ENCODE peak calls at places on chromosomes 2 and 18, in seven cellular contexts. F is fibroblast of mammary gland, L is astrocyte of the spinal cord, U is thoracic aorta, K is AG04450, G is neural progenitor cell, T is left ventricle myocardium inferior. D is an unnamed sample.

GRCh38 chr2:164717000-164717597 is 95.8 kb upstream of the GRB14 start:
- DNase-seq in F (peak), L (peak), U (no peak), K (no peak), G (peak), T (no peak), D (peak)

GRCh38 chr2:69007603-69008002 is 5.4 kb upstream of the ANTXR1 start:
- DNase-seq in F (peak), L (no peak), U (no peak), K (no peak), G (no peak), T (no peak), D (no peak)

GRCh38 chr2:39871291-39871761 is 92.3 kb upstream of the THUMPD2 start:
- DNase-seq in F (peak), L (peak), U (no peak), K (peak), G (peak), T (no peak), D (peak)

GRCh38 chr2:43430489-43430888 is 165.3 kb downstream of the THADA start:
- DNase-seq in F (no peak), L (no peak), U (no peak), K (no peak), G (no peak), T (no peak), D (no peak)

GRCh38 chr2:39516347-39517101 is 79.4 kb upstream of the MAP4K3 start:
- DNase-seq in F (peak), L (no peak), U (no peak), K (peak), G (peak), T (peak), D (peak)

GRCh38 chr2:241924909-241925250 is 55.4 kb downstream of the RTP5 start:
- DNase-seq in F (no peak), L (no peak), U (no peak), K (no peak), G (no peak), T (no peak), D (no peak)

GRCh38 chr18:67410075-67410474 is 106.4 kb downstream of the DSEL start:
- DNase-seq in F (peak), L (no peak), U (no peak), K (no peak), G (no peak), T (no peak), D (peak)

GRCh38 chr2:127128508-127128907 is 21.6 kb upstream of the BIN1 start:
- DNase-seq in F (no peak), L (no peak), U (no peak), K (no peak), G (peak), T (no peak), D (no peak)

GRCh38 chr18:51288582-51288981 is 91.1 kb upstream of the MEX3C start:
- DNase-seq in F (no peak), L (no peak), U (no peak), K (no peak), G (no peak), T (no peak), D (no peak)

GRCh38 chr2:166671235-166671634 is 177.2 kb upstream of the SCN7A start:
- DNase-seq in F (no peak), L (peak), U (no peak), K (no peak), G (no peak), T (no peak), D (peak)

GRCh38 chr2:235416816-235417499 is 76.9 kb upstream of the AGAP1 start:
- DNase-seq in F (peak), L (peak), U (no peak), K (no peak), G (no peak), T (no peak), D (peak)

GRCh38 chr2:106108351-106108750 is 85.8 kb downstream of the UXS1 start:
- DNase-seq in F (peak), L (peak), U (no peak), K (no peak), G (peak), T (no peak), D (peak)
- TF ChIP-seq CTCF in F (peak), L (peak), U (no peak), K (peak), G (peak), T (peak), D (peak)

DNA sequence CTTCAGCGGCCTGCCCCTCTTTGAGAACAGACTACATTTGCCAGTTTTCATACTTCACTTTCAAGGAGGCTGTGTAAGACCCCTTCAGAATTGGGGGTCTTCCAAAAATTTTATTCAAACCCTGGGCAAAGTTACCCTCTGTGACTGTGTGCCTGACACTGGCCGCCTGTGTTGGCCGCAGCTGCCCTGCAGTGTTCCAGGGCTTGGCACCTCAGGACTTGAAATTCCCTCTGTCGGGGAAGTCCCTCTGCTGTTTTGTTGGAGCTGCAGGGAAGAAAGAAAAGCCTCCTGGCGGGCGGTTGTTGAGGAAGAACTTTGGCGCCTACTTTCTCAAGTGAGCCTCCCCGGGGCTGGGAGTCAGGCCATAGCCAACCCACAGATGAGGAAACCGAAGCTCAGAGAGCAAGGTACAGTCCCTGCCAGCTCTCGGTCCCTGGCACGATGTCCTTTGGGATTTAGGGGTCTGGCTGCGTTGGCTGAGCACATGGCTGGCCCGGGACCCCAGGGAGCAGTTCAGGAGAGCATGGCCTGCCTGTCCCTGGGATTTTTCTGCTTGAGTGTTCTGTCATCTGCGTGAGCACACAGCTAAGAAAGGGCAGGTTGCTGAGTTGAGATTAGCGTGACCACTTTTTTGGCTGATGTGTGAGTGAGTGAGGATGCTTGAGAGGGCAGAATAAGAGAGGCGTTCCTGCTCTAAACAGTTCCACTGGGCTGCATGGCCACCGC is 17.9 kb upstream of the ASB1 start:
- DNase-seq in F (no peak), L (no peak), U (no peak), K (no peak), G (no peak), T (no peak), D (no peak)
- H3K4me3 ChIP-seq in F (no peak), L (no peak), U (peak), K (no peak), G (no peak), T (no peak), D (no peak)

GRCh38 chr2:79511320-79511951 is 1.4 kb upstream of the CTNNA2 start:
- DNase-seq in F (peak), L (peak), U (no peak), K (no peak), G (peak), T (no peak), D (peak)

DNA sequence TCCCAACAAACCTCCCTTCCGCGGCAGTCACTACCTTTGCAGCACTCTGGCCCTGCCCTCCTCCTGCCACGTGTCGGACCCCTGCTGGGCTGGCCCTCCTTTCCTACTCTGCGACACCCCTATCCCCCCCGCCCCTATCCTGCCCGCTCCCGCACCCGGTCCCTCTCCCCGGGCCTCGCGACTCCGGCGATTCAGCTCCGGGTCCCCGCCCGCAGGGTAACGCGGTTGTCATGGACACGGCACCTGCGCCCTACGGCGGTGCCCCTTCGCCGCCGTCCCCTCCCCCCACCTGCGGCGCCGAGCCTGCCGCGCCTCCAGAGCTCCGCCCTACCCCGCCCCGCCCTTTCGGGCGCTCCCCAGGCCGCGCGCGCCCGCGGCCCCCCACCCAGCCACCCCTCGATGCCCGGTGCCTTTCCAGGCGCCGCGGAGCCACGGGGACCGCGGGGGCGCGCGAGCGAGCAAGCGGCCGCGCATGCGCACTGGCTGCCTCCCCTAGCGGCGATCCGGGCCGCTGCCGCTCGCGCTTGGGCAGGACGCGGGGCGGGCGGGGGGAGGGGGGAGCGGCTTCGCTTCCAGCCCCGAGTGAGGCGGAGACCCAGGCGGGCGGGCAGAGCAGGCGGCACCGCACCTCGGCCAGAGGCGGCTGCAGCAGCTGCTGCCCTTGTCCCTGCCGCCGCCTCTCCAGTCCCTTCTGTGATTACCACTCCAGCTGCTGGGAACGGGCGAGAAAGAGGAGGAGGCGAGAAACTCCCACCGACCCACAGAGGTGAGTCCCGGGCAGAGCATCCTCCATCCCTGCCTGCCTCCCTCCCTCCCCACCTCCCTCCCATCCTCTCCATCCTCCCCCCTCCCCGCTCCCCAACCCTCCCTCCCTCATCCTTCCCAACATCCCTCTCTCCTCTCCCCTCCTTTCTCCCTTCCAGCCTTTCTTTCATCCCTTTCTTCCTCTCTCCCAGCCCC is at the start of gene CTNNA2:
- DNase-seq in F (peak), L (peak), U (no peak), K (no peak), G (peak), T (no peak), D (no peak)
- TF ChIP-seq CTCF in F (no peak), L (peak), U (no peak), K (no peak), G (peak), T (peak), D (no peak)

GRCh38 chr2:73291461-73292315 is 1.7 kb downstream of the EGR4 start:
- DNase-seq in F (no peak), L (no peak), U (no peak), K (no peak), G (peak), T (no peak), D (peak)
- H3K4me3 ChIP-seq in F (no peak), L (peak), U (peak), K (peak), G (peak), T (peak), D (no peak)

D was measured in cardiac fibroblast.